ENCODE peak calls at places on chromosomes 6 and 20, in five cellular contexts. T, Z, N, G and Y are unnamed samples.

GRCh38 chr6:13334953-13335352 is 6.6 kb upstream of the TBC1D7 start:
- DNase-seq in T (no peak), Z (no peak), N (no peak), G (no peak), Y (no peak)

GRCh38 chr6:123715243-123715863 is 78.6 kb upstream of the TRDN start:
- DNase-seq in T (peak; percentile 43), Z (no peak), N (peak; percentile 9), G (peak; percentile 5), Y (no peak)

GRCh38 chr6:43885399-43886066 is 115.5 kb downstream of the VEGFA start:
- DNase-seq in T (no peak), Z (no peak), N (no peak), G (no peak), Y (no peak)

GRCh38 chr6:136927313-136927712 is 5.2 kb downstream of the SLC35D3 start:
- DNase-seq in T (peak; percentile 48), Z (no peak), N (peak; percentile 17), G (peak; percentile 8), Y (peak; percentile 57)

GRCh38 chr20:62831854-62832211 is 15.0 kb downstream of the COL9A3 start:
- DNase-seq in T (no peak), Z (no peak), N (no peak), G (no peak), Y (no peak)

GRCh38 chr6:135853227-135853626 is 1.7 kb downstream of the PDE7B start:
- DNase-seq in T (no peak), Z (no peak), N (no peak), G (no peak), Y (no peak)

GRCh38 chr20:63140683-63141433 is 75.1 kb downstream of the YTHDF1 start:
- DNase-seq in T (no peak), Z (no peak), N (no peak), G (no peak), Y (no peak)

GRCh38 chr6:100622907-100623692 is 158.4 kb upstream of the SIM1 start:
- DNase-seq in T (no peak), Z (no peak), N (no peak), G (peak; percentile 27), Y (no peak)

GRCh38 chr20:9298906-9299305 is 215.5 kb upstream of the LAMP5 start:
- DNase-seq in T (no peak), Z (no peak), N (no peak), G (no peak), Y (no peak)

GRCh38 chr6:113209315-113209714 is 647.8 kb upstream of the MARCKS start:
- DNase-seq in T (no peak), Z (no peak), N (no peak), G (no peak), Y (no peak)

GRCh38 chr20:52529856-52530255 is 338.3 kb upstream of the ZFP64 start:
- DNase-seq in T (no peak), Z (no peak), N (no peak), G (no peak), Y (no peak)

GRCh38 chr6:128284128-128284527 is 236.3 kb downstream of the PTPRK start:
- DNase-seq in T (no peak), Z (no peak), N (no peak), G (no peak), Y (no peak)

GRCh38 chr6:14713008-14713452 is 532.8 kb upstream of the JARID2 start:
- DNase-seq in T (no peak), Z (peak; percentile 97), N (no peak), G (peak; percentile 82), Y (no peak)

GRCh38 chr20:58650181-58650775 is 805 bp upstream of the STX16 start:
- DNase-seq in T (peak; percentile 41), Z (no peak), N (peak; percentile 31), G (no peak), Y (no peak)

GRCh38 chr6:109865968-109866367 is 112.1 kb upstream of the GPR6 start:
- DNase-seq in T (no peak), Z (no peak), N (no peak), G (no peak), Y (peak; percentile 61)

GRCh38 chr6:38525888-38526287 is 113.8 kb downstream of the BTBD9 start:
- DNase-seq in T (no peak), Z (no peak), N (no peak), G (no peak), Y (no peak)

GRCh38 chr6:41688256-41688965 is 47.0 kb downstream of the TFEB start:
- DNase-seq in T (no peak), Z (no peak), N (no peak), G (no peak), Y (no peak)

GRCh38 chr20:23562721-23563342 is 5.5 kb downstream of the CST9L start:
- DNase-seq in T (no peak), Z (no peak), N (no peak), G (no peak), Y (no peak)

GRCh38 chr6:47440722-47441121 is 36.9 kb upstream of the CD2AP start:
- DNase-seq in T (no peak), Z (no peak), N (no peak), G (peak; percentile 32), Y (no peak)

GRCh38 chr6:87807423-87807978 is 105.5 kb upstream of the AKIRIN2 start:
- DNase-seq in T (no peak), Z (no peak), N (no peak), G (no peak), Y (no peak)

GRCh38 chr20:62618622-62619529 is 23.4 kb upstream of the SLCO4A1 start:
- DNase-seq in T (no peak), Z (no peak), N (no peak), G (no peak), Y (no peak)

GRCh38 chr6:55276745-55277627 is 50.3 kb upstream of the GFRAL start:
- DNase-seq in T (peak; percentile 34), Z (peak; percentile 2), N (peak; percentile 14), G (peak; percentile 39), Y (no peak)

GRCh38 chr20:49411221-49411925 is 71.1 kb downstream of the KCNB1 start:
- DNase-seq in T (no peak), Z (no peak), N (no peak), G (no peak), Y (no peak)

GRCh38 chr20:24732599-24732998 is 216.5 kb upstream of the CST7 start:
- DNase-seq in T (no peak), Z (no peak), N (no peak), G (no peak), Y (peak; percentile 19)

GRCh38 chr6:37536462-37537225 is 37.0 kb upstream of the CCDC167 start:
- DNase-seq in T (peak; percentile 29), Z (no peak), N (no peak), G (no peak), Y (no peak)

DNA sequence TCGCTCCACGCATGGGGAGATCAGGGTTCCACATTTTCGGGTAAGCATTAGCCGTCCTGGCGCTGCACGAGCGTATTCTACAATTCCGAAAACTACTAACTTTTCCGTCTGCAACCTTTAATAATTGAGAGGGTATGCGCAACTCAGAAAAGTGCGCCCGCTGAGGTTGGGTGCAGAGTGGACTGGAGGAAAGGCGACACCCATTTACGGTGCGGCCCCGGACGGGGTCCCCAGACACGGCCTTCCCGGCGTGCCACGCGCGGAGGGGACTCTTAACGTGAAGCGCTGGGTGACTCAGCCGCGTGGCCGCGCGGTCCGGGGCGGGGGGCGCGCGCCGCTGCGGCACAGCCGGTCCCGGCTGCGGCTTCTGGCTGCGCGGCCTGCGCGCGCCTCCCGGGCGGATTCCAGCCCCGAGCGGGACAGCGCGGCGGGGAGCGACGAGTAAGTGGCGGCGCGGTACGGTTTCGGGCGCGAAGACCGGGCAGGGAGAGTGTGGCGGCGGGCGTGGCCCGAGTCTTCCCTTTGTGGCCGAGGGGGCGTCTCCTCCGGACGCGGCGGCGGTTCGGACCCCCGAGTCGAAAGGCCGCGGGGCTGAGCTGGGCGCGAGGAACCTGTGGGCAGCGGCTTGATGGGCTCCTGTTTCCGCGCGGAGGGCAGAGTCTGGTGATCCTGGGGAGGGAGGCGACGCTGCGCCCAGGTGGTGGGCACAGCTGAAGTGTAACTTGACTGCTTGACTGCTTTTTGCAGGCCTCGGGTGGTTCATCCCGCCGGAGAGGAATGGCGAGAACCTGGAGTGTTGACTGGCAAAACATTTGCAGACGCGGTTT is at the start of the genes KCTD20 and PXT1:
- DNase-seq in T (peak; percentile 77), Z (no peak), N (peak; percentile 88), G (peak; percentile 83), Y (no peak)
- TF ChIP-seq CTCF in T (no peak), Z (no peak), N (no peak), G (no peak), Y (no peak)

GRCh38 chr6:81731814-81732213 is 20.7 kb downstream of the TENT5A start:
- DNase-seq in T (no peak), Z (no peak), N (no peak), G (no peak), Y (no peak)

GRCh38 chr6:81734500-81735140 is 17.9 kb downstream of the TENT5A start:
- DNase-seq in T (no peak), Z (no peak), N (no peak), G (no peak), Y (no peak)

GRCh38 chr6:81736428-81736827 is 16.1 kb downstream of the TENT5A start:
- DNase-seq in T (no peak), Z (no peak), N (no peak), G (no peak), Y (no peak)

GRCh38 chr6:81735756-81736380 is 16.6 kb downstream of the TENT5A start:
- DNase-seq in T (no peak), Z (no peak), N (no peak), G (peak; percentile 59), Y (no peak)

DNA sequence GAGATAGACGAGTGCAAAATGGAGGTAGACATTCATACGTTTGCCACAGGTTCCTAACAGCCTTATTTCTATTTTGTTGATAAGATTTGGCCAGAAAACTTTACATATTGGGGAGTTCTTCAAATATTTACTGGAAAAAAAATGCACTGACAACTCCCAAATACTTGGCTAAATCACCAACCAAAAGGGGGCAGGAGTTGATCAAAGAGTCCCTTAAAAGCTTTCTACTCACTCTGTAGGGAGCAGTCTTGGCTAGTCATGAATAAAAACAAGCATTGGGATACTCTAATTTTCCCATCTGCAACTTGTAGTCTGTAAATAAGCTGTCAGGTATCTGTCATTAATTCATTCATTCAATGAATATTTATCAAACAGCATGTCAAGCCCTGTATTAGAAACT is 18.4 kb downstream of the TENT5A start:
- DNase-seq in T (no peak), Z (no peak), N (no peak), G (no peak), Y (no peak)
- TF ChIP-seq CTCF in T (no peak), Z (no peak), N (no peak), G (no peak), Y (peak; percentile 30)

DNA sequence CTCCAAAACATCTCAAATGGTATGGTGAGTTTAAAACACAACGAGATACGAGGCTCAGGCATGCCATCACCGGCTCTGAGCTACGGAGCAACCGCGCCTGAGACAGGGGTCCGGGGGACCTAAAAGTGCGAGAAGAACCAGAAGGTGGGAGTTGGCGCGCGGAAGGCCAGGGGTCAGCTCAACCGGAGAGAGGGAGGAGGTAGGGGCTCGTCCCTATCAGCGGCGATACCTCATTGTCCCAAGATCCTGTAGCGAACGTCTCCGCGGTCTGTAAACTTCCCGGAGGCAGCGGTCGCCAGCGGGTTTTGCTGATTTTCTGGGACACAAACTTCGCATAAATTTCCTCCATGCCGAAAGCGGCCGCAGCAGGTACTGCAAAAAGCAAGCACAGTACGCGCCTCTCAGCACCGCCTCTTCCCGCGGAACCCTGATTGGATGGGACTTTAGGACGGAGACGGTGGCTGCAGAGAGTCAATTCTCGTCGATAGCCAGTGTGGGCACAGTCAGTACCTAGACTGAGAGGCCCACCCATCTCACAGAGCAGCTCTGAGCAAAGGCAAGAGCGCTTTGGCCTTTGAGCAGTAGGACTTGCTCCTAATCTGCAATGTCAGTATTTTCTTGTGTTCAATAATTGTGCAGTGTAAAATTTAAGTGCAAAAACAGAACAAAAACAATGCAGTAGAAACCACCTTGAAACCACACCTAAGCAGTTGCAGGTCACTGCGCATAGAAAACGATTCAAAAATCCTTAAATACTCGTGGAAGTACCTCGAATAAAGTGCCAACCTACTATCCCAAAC is at the start of gene NUP43:
- DNase-seq in T (peak; percentile 83), Z (peak; percentile 57), N (peak; percentile 93), G (peak; percentile 91), Y (peak; percentile 93)
- TF ChIP-seq CTCF in T (peak; percentile 75), Z (peak; percentile 57), N (peak; percentile 48), G (peak; percentile 48), Y (peak; percentile 24)

GRCh38 chr6:53049389-53049788 is 15.8 kb upstream of the FBXO9 start:
- DNase-seq in T (no peak), Z (no peak), N (no peak), G (no peak), Y (no peak)
- TF ChIP-seq CTCF in T (no peak), Z (no peak), N (no peak), G (no peak), Y (no peak)